ENCODE peak calls at places on chromosomes 16 and 17, in eight cellular contexts. X, S, M, J, V, T, C and P are unnamed samples.

GRCh38 chr16:24525970-24526559 is 13.3 kb upstream of the RBBP6 start:
- DNase-seq in J (no peak), T (peak), V (no peak), S (peak), M (peak), C (no peak), X (peak), P (peak)

GRCh38 chr17:49260922-49261291 is 30.3 kb upstream of the PHOSPHO1 start:
- DNase-seq in J (no peak), V (no peak), M (no peak), T (no peak), S (no peak), X (no peak), C (no peak), P (no peak)

GRCh38 chr17:2070241-2071023 is 15.5 kb downstream of the HIC1 start:
- DNase-seq in T (peak), J (no peak), M (no peak), S (no peak), V (no peak), X (no peak), C (no peak), P (peak)

GRCh38 chr17:27473748-27474609 is 17.7 kb downstream of the KSR1 start:
- DNase-seq in J (peak), M (peak), S (no peak), C (peak), T (peak), V (peak), X (no peak), P (no peak)

GRCh38 chr16:87575027-87575804 is 27.1 kb upstream of the JPH3 start:
- DNase-seq in S (no peak), M (peak), V (peak), J (no peak), X (no peak), T (no peak), C (no peak), P (peak)

GRCh38 chr16:31674686-31675085 is 147.0 kb downstream of the AHSP start:
- DNase-seq in V (no peak), T (no peak), X (no peak), J (no peak), S (no peak), C (no peak), M (no peak), P (no peak)

GRCh38 chr16:56673916-56674315 is 4.3 kb downstream of the MT1H start:
- DNase-seq in V (peak), J (no peak), T (no peak), S (peak), X (peak), C (no peak), M (peak), P (no peak)

GRCh38 chr17:68085751-68086445 is 50.4 kb downstream of the KPNA2 start:
- DNase-seq in S (no peak), T (peak), M (no peak), X (no peak), V (peak), C (no peak), J (no peak), P (no peak)

GRCh38 chr16:66487580-66488235 is 60.6 kb downstream of the BEAN1 start:
- DNase-seq in M (no peak), S (no peak), C (no peak), T (no peak), V (no peak), J (no peak), X (no peak), P (no peak)

GRCh38 chr17:45793999-45794540 is 9.9 kb downstream of the CRHR1 start:
- DNase-seq in X (no peak), V (no peak), S (no peak), T (no peak), C (no peak), J (no peak), M (no peak), P (no peak)

GRCh38 chr17:1808649-1809048 is 21.1 kb downstream of the SMYD4 start:
- DNase-seq in S (no peak), C (no peak), V (peak), X (no peak), T (no peak), J (no peak), M (no peak), P (no peak)

GRCh38 chr16:16018705-16019104 is 69.3 kb downstream of the ABCC1 start:
- DNase-seq in T (no peak), M (no peak), S (no peak), C (no peak), J (no peak), X (no peak), V (no peak), P (peak)

GRCh38 chr16:3503513-3503912 is 2.7 kb downstream of the CLUAP1 start:
- DNase-seq in S (no peak), V (no peak), J (peak), C (no peak), M (no peak), X (no peak), T (no peak), P (no peak)

GRCh38 chr17:28993013-28993600 is 12.7 kb downstream of the SEZ6 start:
- DNase-seq in J (no peak), M (no peak), X (no peak), C (no peak), V (no peak), S (no peak), T (no peak), P (no peak)

GRCh38 chr17:82065193-82065637 is 389 bp downstream of the DUS1L start:
- DNase-seq in M (peak), V (peak), T (no peak), J (no peak), C (no peak), S (no peak), X (no peak), P (no peak)

GRCh38 chr16:29007865-29008593 is 23.2 kb downstream of the LAT start:
- DNase-seq in C (no peak), J (no peak), M (peak), T (no peak), S (peak), X (peak), V (no peak), P (peak)

GRCh38 chr17:4785311-4786110 is 653 bp downstream of the VMO1 start:
- DNase-seq in J (no peak), T (no peak), S (no peak), M (peak), C (no peak), X (no peak), V (peak), P (no peak)

GRCh38 chr17:27207073-27207511 is 86.8 kb upstream of the WSB1 start:
- DNase-seq in J (no peak), C (no peak), M (peak), V (no peak), X (peak), S (peak), T (no peak), P (peak)

GRCh38 chr17:75406222-75406615 is 741 bp upstream of the GRB2 start:
- DNase-seq in T (no peak), X (no peak), S (no peak), J (no peak), V (peak), C (no peak), M (peak), P (no peak)

GRCh38 chr17:17750881-17751280 is 69.6 kb downstream of the RAI1 start:
- DNase-seq in X (no peak), C (no peak), T (no peak), M (no peak), V (no peak), S (no peak), J (no peak), P (no peak)

GRCh38 chr17:50918071-50918932 is 52.1 kb upstream of the TOB1 start:
- DNase-seq in M (no peak), V (no peak), C (no peak), S (no peak), J (no peak), X (no peak), T (no peak), P (no peak)

GRCh38 chr17:78991906-78992532 is 12.3 kb upstream of the LGALS3BP start:
- DNase-seq in S (no peak), T (no peak), C (no peak), X (no peak), V (no peak), M (no peak), J (no peak), P (no peak)

GRCh38 chr17:34703533-34703932 is 124.2 kb downstream of the TMEM132E start:
- DNase-seq in X (no peak), M (peak), J (no peak), S (peak), C (no peak), T (peak), V (peak), P (no peak)

GRCh38 chr17:10752696-10753095 is 22.9 kb upstream of the TMEM220 start:
- DNase-seq in C (no peak), S (no peak), M (no peak), J (no peak), V (no peak), X (no peak), T (no peak), P (no peak)

GRCh38 chr17:28861393-28862203 is 6.8 kb downstream of the ERAL1 start:
- DNase-seq in C (no peak), T (no peak), M (no peak), V (no peak), X (no peak), J (no peak), S (no peak), P (no peak)

GRCh38 chr16:73558219-73558618 is 510.3 kb upstream of the ZFHX3 start:
- DNase-seq in T (no peak), X (no peak), C (no peak), V (no peak), M (no peak), S (no peak), J (no peak), P (no peak)

GRCh38 chr17:14791221-14791620 is 473.9 kb downstream of the PMP22 start:
- DNase-seq in J (no peak), S (peak), V (no peak), T (no peak), M (no peak), X (no peak), C (no peak), P (no peak)

GRCh38 chr17:48639982-48640857 is 14.1 kb upstream of the HOXB9 start:
- DNase-seq in T (no peak), S (no peak), X (no peak), V (no peak), J (no peak), M (no peak), C (no peak), P (no peak)

GRCh38 chr16:53154513-53154912 is 99.7 kb downstream of the CHD9 start:
- DNase-seq in C (no peak), T (no peak), S (no peak), V (peak), M (peak), X (no peak), J (no peak), P (no peak)

GRCh38 chr17:36761203-36761945 is 160.0 kb downstream of the MRM1 start:
- DNase-seq in J (no peak), V (peak), X (no peak), M (no peak), C (no peak), S (no peak), T (no peak), P (no peak)

GRCh38 chr17:43548689-43549379 is 2.7 kb upstream of the ETV4 start:
- DNase-seq in S (no peak), T (no peak), X (no peak), V (no peak), J (no peak), M (no peak), C (no peak), P (no peak)

GRCh38 chr17:57102122-57102521 is 17.1 kb downstream of the AKAP1 start:
- DNase-seq in C (no peak), J (no peak), S (no peak), X (no peak), T (no peak), M (no peak), V (no peak), P (no peak)

GRCh38 chr17:34626141-34626681 is 46.8 kb downstream of the TMEM132E start:
- DNase-seq in X (no peak), S (no peak), J (no peak), T (peak), C (no peak), M (peak), V (no peak), P (no peak)

GRCh38 chr16:75260856-75261589 is 9.6 kb upstream of the BCAR1 start:
- DNase-seq in S (no peak), M (no peak), J (no peak), C (no peak), X (no peak), V (peak), T (no peak), P (no peak)

GRCh38 chr17:77859035-77859360 is 99.5 kb upstream of the TNRC6C start:
- DNase-seq in M (no peak), T (no peak), C (no peak), X (no peak), S (no peak), V (no peak), J (peak), P (no peak)

GRCh38 chr17:83185023-83186002 is 105.9 kb downstream of the METRNL start:
- DNase-seq in T (peak), V (no peak), M (no peak), J (no peak), C (no peak), S (no peak), X (no peak), P (no peak)

GRCh38 chr16:14172200-14172805 is 101.2 kb downstream of the MRTFB start:
- DNase-seq in X (peak), S (peak), C (no peak), T (no peak), V (no peak), M (peak), J (no peak), P (peak)